ENCODE peak calls at places on chromosomes 13 and 19, in eight cellular contexts. One of them, this sample, is unnamed.

GRCh38 chr13:30730526-30730925 is 4.8 kb upstream of the ALOX5AP start:
- DNase-seq in tibial artery: no peak
- DNase-seq in sigmoid colon: no peak
- DNase-seq in heart right ventricle: no peak
- DNase-seq in CD8-positive, alpha-beta memory T cell: no peak
- DNase-seq in IMR-90: no peak
- DNase-seq in ascending aorta: no peak
- DNase-seq in psoas muscle: no peak
- DNase-seq in this sample: no peak

GRCh38 chr19:3632739-3633558 is 6.4 kb upstream of the CACTIN start:
- DNase-seq in psoas muscle: no peak
- DNase-seq in ascending aorta: no peak
- DNase-seq in heart right ventricle: no peak
- DNase-seq in tibial artery: no peak
- DNase-seq in sigmoid colon: no peak
- DNase-seq in IMR-90: no peak
- DNase-seq in CD8-positive, alpha-beta memory T cell: no peak
- DNase-seq in this sample: no peak

GRCh38 chr13:32125746-32126145 is 94.2 kb downstream of the FRY start:
- DNase-seq in IMR-90: no peak
- DNase-seq in CD8-positive, alpha-beta memory T cell: no peak
- DNase-seq in heart right ventricle: no peak
- DNase-seq in ascending aorta: no peak
- DNase-seq in psoas muscle: no peak
- DNase-seq in tibial artery: no peak
- DNase-seq in sigmoid colon: no peak
- DNase-seq in this sample: no peak

GRCh38 chr19:50202399-50202798 is 1.0 kb upstream of the MYH14 start:
- DNase-seq in psoas muscle: no peak
- DNase-seq in sigmoid colon: no peak
- DNase-seq in CD8-positive, alpha-beta memory T cell: no peak
- DNase-seq in ascending aorta: no peak
- DNase-seq in IMR-90: no peak
- DNase-seq in heart right ventricle: no peak
- DNase-seq in tibial artery: no peak
- DNase-seq in this sample: no peak

GRCh38 chr13:71417205-71417604 is 449.8 kb downstream of the DACH1 start:
- DNase-seq in ascending aorta: no peak
- DNase-seq in CD8-positive, alpha-beta memory T cell: no peak
- DNase-seq in tibial artery: no peak
- DNase-seq in sigmoid colon: no peak
- DNase-seq in IMR-90: peak; percentile 0
- DNase-seq in psoas muscle: no peak
- DNase-seq in heart right ventricle: no peak
- DNase-seq in this sample: no peak

GRCh38 chr13:71871844-71872243 is 4.8 kb upstream of the DACH1 start:
- DNase-seq in tibial artery: no peak
- DNase-seq in ascending aorta: no peak
- DNase-seq in sigmoid colon: no peak
- DNase-seq in heart right ventricle: no peak
- DNase-seq in psoas muscle: no peak
- DNase-seq in CD8-positive, alpha-beta memory T cell: no peak
- DNase-seq in IMR-90: no peak
- DNase-seq in this sample: no peak

GRCh38 chr13:105937451-105937850 is 598.0 kb downstream of the EFNB2 start:
- DNase-seq in IMR-90: peak; percentile 28
- DNase-seq in psoas muscle: no peak
- DNase-seq in CD8-positive, alpha-beta memory T cell: no peak
- DNase-seq in sigmoid colon: no peak
- DNase-seq in ascending aorta: no peak
- DNase-seq in heart right ventricle: no peak
- DNase-seq in tibial artery: no peak
- DNase-seq in this sample: no peak

GRCh38 chr19:54335164-54335563 is 3.8 kb downstream of the LILRA4 start:
- DNase-seq in CD8-positive, alpha-beta memory T cell: no peak
- DNase-seq in ascending aorta: no peak
- DNase-seq in IMR-90: no peak
- DNase-seq in sigmoid colon: no peak
- DNase-seq in psoas muscle: no peak
- DNase-seq in heart right ventricle: no peak
- DNase-seq in tibial artery: no peak
- DNase-seq in this sample: no peak

GRCh38 chr19:33393286-33394005 is 19.9 kb downstream of the CEBPG start:
- DNase-seq in heart right ventricle: no peak
- DNase-seq in IMR-90: no peak
- DNase-seq in psoas muscle: no peak
- DNase-seq in ascending aorta: no peak
- DNase-seq in tibial artery: peak; percentile 64
- DNase-seq in CD8-positive, alpha-beta memory T cell: no peak
- DNase-seq in sigmoid colon: peak; percentile 63
- DNase-seq in this sample: no peak

GRCh38 chr19:46970815-46971214 is 48.8 kb upstream of the NPAS1 start:
- DNase-seq in CD8-positive, alpha-beta memory T cell: no peak
- DNase-seq in tibial artery: no peak
- DNase-seq in psoas muscle: no peak
- DNase-seq in heart right ventricle: peak; percentile 79
- DNase-seq in sigmoid colon: no peak
- DNase-seq in IMR-90: peak; percentile 73
- DNase-seq in ascending aorta: no peak
- DNase-seq in this sample: no peak

GRCh38 chr13:43405457-43405856 is 381.3 kb downstream of the ENOX1 start:
- DNase-seq in IMR-90: peak; percentile 74
- DNase-seq in ascending aorta: no peak
- DNase-seq in heart right ventricle: no peak
- DNase-seq in tibial artery: no peak
- DNase-seq in CD8-positive, alpha-beta memory T cell: no peak
- DNase-seq in sigmoid colon: no peak
- DNase-seq in psoas muscle: no peak
- DNase-seq in this sample: no peak

GRCh38 chr13:49132479-49133002 is 87.6 kb upstream of the MLNR start:
- DNase-seq in ascending aorta: no peak
- DNase-seq in CD8-positive, alpha-beta memory T cell: no peak
- DNase-seq in psoas muscle: no peak
- DNase-seq in tibial artery: no peak
- DNase-seq in heart right ventricle: no peak
- DNase-seq in IMR-90: no peak
- DNase-seq in sigmoid colon: no peak
- DNase-seq in this sample: no peak

GRCh38 chr13:113297370-113297871 is 382 bp downstream of the LAMP1 start:
- DNase-seq in heart right ventricle: no peak
- DNase-seq in psoas muscle: no peak
- DNase-seq in sigmoid colon: peak; percentile 77
- DNase-seq in ascending aorta: peak; percentile 66
- DNase-seq in tibial artery: peak; percentile 72
- DNase-seq in CD8-positive, alpha-beta memory T cell: peak; percentile 43
- DNase-seq in IMR-90: no peak
- DNase-seq in this sample: peak; percentile 37

GRCh38 chr19:3047307-3048189 is 14.7 kb downstream of the TLE5 start:
- DNase-seq in tibial artery: peak; percentile 92
- DNase-seq in CD8-positive, alpha-beta memory T cell: peak; percentile 26
- DNase-seq in ascending aorta: peak; percentile 93
- DNase-seq in IMR-90: peak; percentile 63
- DNase-seq in heart right ventricle: peak; percentile 63
- DNase-seq in psoas muscle: peak; percentile 78
- DNase-seq in sigmoid colon: peak; percentile 97
- DNase-seq in this sample: peak; percentile 73

GRCh38 chr13:68304287-68304893 is 1074.3 kb upstream of the PCDH9 start:
- DNase-seq in heart right ventricle: no peak
- DNase-seq in ascending aorta: no peak
- DNase-seq in CD8-positive, alpha-beta memory T cell: no peak
- DNase-seq in sigmoid colon: no peak
- DNase-seq in tibial artery: no peak
- DNase-seq in IMR-90: no peak
- DNase-seq in psoas muscle: no peak
- DNase-seq in this sample: no peak

DNA sequence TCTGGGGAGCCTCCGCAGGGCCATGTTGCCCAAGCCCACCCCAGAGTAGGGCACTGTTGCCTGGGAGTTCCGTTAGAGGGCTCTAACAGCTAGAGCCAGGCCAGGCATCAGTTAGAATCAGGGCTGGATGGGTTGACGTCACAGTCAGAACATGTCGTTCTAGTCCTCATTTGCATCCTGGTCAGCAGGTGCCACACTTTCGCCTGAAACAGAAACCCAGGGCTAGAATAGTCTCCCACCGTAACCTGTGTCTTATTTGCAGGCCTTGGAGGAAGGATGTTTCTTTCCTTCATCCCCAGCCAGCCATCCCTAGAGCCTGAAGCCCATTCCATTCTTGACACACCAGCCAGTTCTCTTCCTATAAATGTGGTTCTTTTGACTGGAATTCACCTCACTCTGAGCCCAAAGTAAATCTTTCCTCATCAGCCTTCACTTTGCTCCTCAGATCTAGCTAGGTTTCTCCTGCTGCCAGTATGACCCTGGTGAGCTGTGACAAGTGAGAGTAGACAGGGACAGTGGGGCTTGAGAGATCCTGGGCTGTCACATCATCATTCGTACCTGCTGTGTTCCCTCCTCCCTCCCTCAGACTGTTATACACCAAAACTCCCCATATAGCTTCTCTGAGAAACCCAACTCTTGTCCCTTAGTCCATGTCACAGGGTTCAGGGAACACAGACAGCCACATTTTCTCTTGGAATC is 12.2 kb upstream of the CCDC97 start:
- DNase-seq in tibial artery: peak; percentile 70
- DNase-seq in psoas muscle: no peak
- DNase-seq in CD8-positive, alpha-beta memory T cell: no peak
- DNase-seq in IMR-90: no peak
- DNase-seq in ascending aorta: no peak
- DNase-seq in heart right ventricle: no peak
- DNase-seq in sigmoid colon: peak; percentile 63
- DNase-seq in this sample: no peak
- H3K4me1 ChIP-seq in tibial artery: no peaks in the 10 kb centered on the region
- H3K4me1 ChIP-seq in psoas muscle: peaks cover 32% of the 10 kb centered on the region
- H3K4me1 ChIP-seq in CD8-positive, alpha-beta memory T cell: peaks cover 70% of the 10 kb centered on the region
- H3K4me1 ChIP-seq in IMR-90: peaks cover 24% of the 10 kb centered on the region
- H3K4me1 ChIP-seq in ascending aorta: peaks cover 29% of the 10 kb centered on the region
- H3K4me1 ChIP-seq in heart right ventricle: peaks cover 54% of the 10 kb centered on the region
- H3K4me1 ChIP-seq in sigmoid colon: no peaks in the 10 kb centered on the region
- H3K4me1 ChIP-seq in this sample: peaks cover 11% of the 10 kb centered on the region

GRCh38 chr19:14768001-14768400 is 10.4 kb downstream of the ADGRE2 start:
- DNase-seq in CD8-positive, alpha-beta memory T cell: no peak
- DNase-seq in heart right ventricle: no peak
- DNase-seq in tibial artery: no peak
- DNase-seq in ascending aorta: no peak
- DNase-seq in sigmoid colon: peak; percentile 50
- DNase-seq in IMR-90: no peak
- DNase-seq in psoas muscle: no peak
- DNase-seq in this sample: no peak

GRCh38 chr19:14770136-14770535 is 8.2 kb downstream of the ADGRE2 start:
- DNase-seq in psoas muscle: no peak
- DNase-seq in heart right ventricle: no peak
- DNase-seq in IMR-90: no peak
- DNase-seq in tibial artery: no peak
- DNase-seq in ascending aorta: no peak
- DNase-seq in sigmoid colon: no peak
- DNase-seq in CD8-positive, alpha-beta memory T cell: no peak
- DNase-seq in this sample: no peak

GRCh38 chr19:14767466-14767971 is 10.8 kb downstream of the ADGRE2 start:
- DNase-seq in tibial artery: no peak
- DNase-seq in IMR-90: no peak
- DNase-seq in sigmoid colon: peak; percentile 18
- DNase-seq in ascending aorta: peak; percentile 12
- DNase-seq in psoas muscle: no peak
- DNase-seq in CD8-positive, alpha-beta memory T cell: no peak
- DNase-seq in heart right ventricle: no peak
- DNase-seq in this sample: no peak

GRCh38 chr19:14770944-14771839 is 7.2 kb downstream of the ADGRE2 start:
- DNase-seq in CD8-positive, alpha-beta memory T cell: no peak
- DNase-seq in IMR-90: no peak
- DNase-seq in sigmoid colon: no peak
- DNase-seq in tibial artery: no peak
- DNase-seq in ascending aorta: peak; percentile 51
- DNase-seq in psoas muscle: no peak
- DNase-seq in heart right ventricle: no peak
- DNase-seq in this sample: no peak

GRCh38 chr19:14769201-14769600 is 9.2 kb downstream of the ADGRE2 start:
- DNase-seq in psoas muscle: no peak
- DNase-seq in sigmoid colon: no peak
- DNase-seq in tibial artery: no peak
- DNase-seq in CD8-positive, alpha-beta memory T cell: no peak
- DNase-seq in heart right ventricle: no peak
- DNase-seq in ascending aorta: peak; percentile 28
- DNase-seq in IMR-90: no peak
- DNase-seq in this sample: no peak
- H3K36me3 ChIP-seq in psoas muscle: no peaks in the 10 kb centered on the region
- H3K36me3 ChIP-seq in sigmoid colon: no peaks in the 10 kb centered on the region
- H3K36me3 ChIP-seq in tibial artery: no peaks in the 10 kb centered on the region
- H3K36me3 ChIP-seq in CD8-positive, alpha-beta memory T cell: no peaks in the 10 kb centered on the region
- H3K36me3 ChIP-seq in heart right ventricle: peaks cover 76% of the 10 kb centered on the region
- H3K36me3 ChIP-seq in ascending aorta: no peaks in the 10 kb centered on the region
- H3K36me3 ChIP-seq in IMR-90: no peaks in the 10 kb centered on the region
- H3K36me3 ChIP-seq in this sample: no peaks in the 10 kb centered on the region

DNA sequence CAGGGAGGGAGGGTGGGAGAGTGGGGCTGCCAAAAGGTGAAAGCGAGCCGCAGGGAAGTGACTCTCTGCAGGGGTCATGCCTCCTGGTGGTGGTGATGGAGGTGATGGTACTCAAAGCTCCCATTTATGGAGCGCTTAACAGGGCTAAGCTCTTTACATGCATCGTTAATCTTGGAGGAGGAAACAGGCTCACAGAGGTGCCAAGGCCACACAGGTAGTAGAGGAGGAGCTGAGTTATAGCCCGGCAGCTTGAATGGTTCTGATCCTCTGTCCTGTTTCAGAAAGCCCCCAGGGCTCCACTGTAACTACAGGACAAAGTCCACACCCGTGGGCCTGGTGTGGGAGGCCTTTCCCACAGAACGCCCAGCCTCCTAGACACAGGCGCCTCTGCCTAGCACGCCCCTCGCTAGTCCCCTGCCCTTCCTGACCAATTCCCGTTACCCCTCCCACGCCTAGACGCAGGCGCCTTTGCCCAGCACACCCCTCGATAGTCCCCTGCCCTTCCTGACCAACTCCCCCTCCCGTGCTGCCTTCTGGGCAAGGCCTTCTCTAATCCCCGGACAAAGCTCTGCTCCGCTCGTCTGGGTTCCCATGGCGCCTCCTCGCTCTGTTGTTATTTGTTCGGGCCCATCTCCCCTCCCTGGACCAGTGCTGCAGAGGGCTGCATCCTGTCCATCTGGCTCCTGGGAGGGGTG is 10.8 kb downstream of the PPP1R37 start:
- DNase-seq in CD8-positive, alpha-beta memory T cell: no peak
- DNase-seq in psoas muscle: no peak
- DNase-seq in tibial artery: no peak
- DNase-seq in heart right ventricle: peak; percentile 34
- DNase-seq in IMR-90: no peak
- DNase-seq in sigmoid colon: no peak
- DNase-seq in ascending aorta: no peak
- DNase-seq in this sample: no peak
- H3K4me3 ChIP-seq in CD8-positive, alpha-beta memory T cell: peak overlapping the region; percentile 45
- H3K4me3 ChIP-seq in psoas muscle: no peak overlapping the region
- H3K4me3 ChIP-seq in tibial artery: no peak overlapping the region
- H3K4me3 ChIP-seq in heart right ventricle: peak overlapping the region; percentile 29
- H3K4me3 ChIP-seq in IMR-90: no peak overlapping the region
- H3K4me3 ChIP-seq in sigmoid colon: no peak overlapping the region
- H3K4me3 ChIP-seq in ascending aorta: no peak overlapping the region
- H3K4me3 ChIP-seq in this sample: no peak overlapping the region

GRCh38 chr19:38700933-38701454 is 43.3 kb downstream of the CAPN12 start:
- DNase-seq in tibial artery: no peak
- DNase-seq in psoas muscle: no peak
- DNase-seq in sigmoid colon: no peak
- DNase-seq in ascending aorta: no peak
- DNase-seq in heart right ventricle: no peak
- DNase-seq in CD8-positive, alpha-beta memory T cell: no peak
- DNase-seq in IMR-90: no peak
- DNase-seq in this sample: no peak
- H3K4me1 ChIP-seq in tibial artery: peaks cover 4% of the 10 kb centered on the region
- H3K4me1 ChIP-seq in psoas muscle: peaks cover 29% of the 10 kb centered on the region
- H3K4me1 ChIP-seq in sigmoid colon: no peaks in the 10 kb centered on the region
- H3K4me1 ChIP-seq in ascending aorta: peaks cover 67% of the 10 kb centered on the region
- H3K4me1 ChIP-seq in heart right ventricle: peaks cover 73% of the 10 kb centered on the region
- H3K4me1 ChIP-seq in CD8-positive, alpha-beta memory T cell: peaks cover 5% of the 10 kb centered on the region
- H3K4me1 ChIP-seq in IMR-90: peaks cover 13% of the 10 kb centered on the region
- H3K4me1 ChIP-seq in this sample: peaks cover 4% of the 10 kb centered on the region

GRCh38 chr19:17275441-17276175 is 6.1 kb upstream of the ANKLE1 start:
- DNase-seq in ascending aorta: no peak
- DNase-seq in sigmoid colon: no peak
- DNase-seq in heart right ventricle: no peak
- DNase-seq in CD8-positive, alpha-beta memory T cell: no peak
- DNase-seq in tibial artery: no peak
- DNase-seq in psoas muscle: no peak
- DNase-seq in IMR-90: no peak
- DNase-seq in this sample: no peak
- H3K36me3 ChIP-seq in ascending aorta: peaks cover 64% of the 10 kb centered on the region
- H3K36me3 ChIP-seq in sigmoid colon: peaks cover 24% of the 10 kb centered on the region
- H3K36me3 ChIP-seq in heart right ventricle: peaks cover 86% of the 10 kb centered on the region
- H3K36me3 ChIP-seq in CD8-positive, alpha-beta memory T cell: peaks cover 33% of the 10 kb centered on the region
- H3K36me3 ChIP-seq in tibial artery: peaks cover 80% of the 10 kb centered on the region
- H3K36me3 ChIP-seq in psoas muscle: peaks cover 10% of the 10 kb centered on the region
- H3K36me3 ChIP-seq in IMR-90: peaks cover 42% of the 10 kb centered on the region
- H3K36me3 ChIP-seq in this sample: peaks cover 8% of the 10 kb centered on the region

This sample was measured in lung.